ENCODE peak calls at places on chromosome 11, in four cellular contexts. W is ovary, A is NB4, C is AG10803. V is an unnamed sample.

GRCh38 chr11:64146036-64146943 is 19.6 kb downstream of the MACROD1 start:
- DNase-seq in C (peak; percentile 34), A (peak; percentile 78), W (no peak), V (peak; percentile 77)

GRCh38 chr11:134613646-134614045 is 201.6 kb upstream of the B3GAT1 start:
- DNase-seq in W (no peak), C (no peak), A (no peak), V (no peak)

GRCh38 chr11:12258451-12258850 is 118.9 kb upstream of the PARVA start:
- DNase-seq in A (no peak), C (no peak), W (no peak), V (no peak)

GRCh38 chr11:63747006-63747405 is 21.6 kb downstream of the ZFTA start:
- DNase-seq in W (no peak), A (no peak), C (peak; percentile 72), V (no peak)

GRCh38 chr11:13118194-13118593 is 109.1 kb downstream of the RASSF10 start:
- DNase-seq in C (peak; percentile 95), A (no peak), W (no peak), V (no peak)

GRCh38 chr11:96075532-96075959 is 151.6 kb upstream of the MTMR2 start:
- DNase-seq in A (no peak), W (no peak), C (no peak), V (no peak)

GRCh38 chr11:5043385-5043784 is 2.9 kb upstream of the OR52J3 start:
- DNase-seq in A (peak; percentile 30), C (peak; percentile 1), W (no peak), V (no peak)

GRCh38 chr11:2890466-2891241 is 5.1 kb upstream of the CDKN1C start:
- DNase-seq in C (no peak), A (no peak), W (peak; percentile 99), V (peak; percentile 91)

GRCh38 chr11:114025329-114025907 is 34.1 kb upstream of the ZBTB16 start:
- DNase-seq in C (no peak), A (no peak), W (no peak), V (no peak)

GRCh38 chr11:75850787-75851186 is 35.8 kb downstream of the UVRAG start:
- DNase-seq in C (no peak), W (no peak), A (peak; percentile 38), V (no peak)

GRCh38 chr11:46918087-46918751 is at the start of gene LRP4:
- DNase-seq in A (peak; percentile 57), C (no peak), W (peak; percentile 70), V (no peak)

GRCh38 chr11:69524291-69524882 is 42.9 kb downstream of the LINC01488 start:
- DNase-seq in W (peak; percentile 13), C (peak; percentile 65), A (peak; percentile 62), V (peak; percentile 56)

GRCh38 chr11:107859459-107860239 is 1.1 kb upstream of the SLC35F2 start:
- DNase-seq in A (peak; percentile 50), W (peak; percentile 43), C (peak; percentile 38), V (no peak)

GRCh38 chr11:68806931-68807844 is 34.5 kb downstream of the CPT1A start:
- DNase-seq in C (peak; percentile 69), A (no peak), W (no peak), V (no peak)

GRCh38 chr11:82936261-82936660 is 34.7 kb downstream of the DDIAS start:
- DNase-seq in C (no peak), W (no peak), A (no peak), V (no peak)

GRCh38 chr11:17649696-17650600 is 69.4 kb upstream of the MYOD1 start:
- DNase-seq in C (peak; percentile 13), W (no peak), A (peak; percentile 80), V (no peak)

GRCh38 chr11:22976146-22976545 is 115.9 kb upstream of the CCDC179 start:
- DNase-seq in C (peak; percentile 3), W (no peak), A (peak; percentile 79), V (no peak)

GRCh38 chr11:13667245-13667644 is 1.2 kb upstream of the FAR1 start:
- DNase-seq in W (no peak), C (peak; percentile 77), A (no peak), V (no peak)

GRCh38 chr11:114284021-114284420 is 12.2 kb upstream of the NNMT start:
- DNase-seq in W (no peak), A (no peak), C (peak; percentile 36), V (no peak)

GRCh38 chr11:93089474-93090102 is 108.2 kb downstream of the SLC36A4 start:
- DNase-seq in W (no peak), A (peak; percentile 69), C (peak; percentile 53), V (no peak)

GRCh38 chr11:128528294-128528693 is 59.1 kb downstream of the ETS1 start:
- DNase-seq in W (no peak), C (no peak), A (no peak), V (no peak)

GRCh38 chr11:89327885-89328284 is 150.2 kb downstream of the TYR start:
- DNase-seq in A (no peak), C (no peak), W (no peak), V (no peak)

GRCh38 chr11:87263979-87264378 is 226.2 kb downstream of the TMEM135 start:
- DNase-seq in A (no peak), C (no peak), W (no peak), V (no peak)

GRCh38 chr11:31798057-31799035 is 12.8 kb downstream of the PAX6 start:
- DNase-seq in W (no peak), C (no peak), A (no peak), V (no peak)
- TF ChIP-seq CTCF in W (no peak), C (peak; percentile 27), A (no peak), V (no peak)

DNA sequence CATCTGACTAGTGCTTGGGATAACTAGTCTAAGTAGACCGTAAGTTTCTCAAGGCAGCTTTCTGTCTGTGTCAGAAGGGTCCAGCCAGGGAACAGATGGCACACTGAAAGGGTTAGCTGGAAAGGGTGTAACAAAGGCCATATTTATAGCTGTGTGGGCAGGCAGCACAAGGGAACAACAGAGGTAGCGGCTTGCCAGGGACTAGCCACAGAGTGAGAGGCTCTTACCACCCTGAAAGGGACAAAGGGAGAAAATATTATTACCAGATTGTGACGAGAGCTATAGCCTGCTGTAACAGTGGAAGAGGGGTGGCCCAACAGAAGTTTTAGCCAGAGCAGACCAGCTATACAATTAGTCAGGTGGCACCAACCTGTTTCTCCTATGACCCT is 129.4 kb downstream of the CCDC34 start:
- DNase-seq in W (no peak), C (peak; percentile 55), A (peak; percentile 65), V (no peak)
- H3K4me3 ChIP-seq in W (no peak overlapping the region), C (peak overlapping the region; percentile 47), A (peak overlapping the region; percentile 68), V (no peak overlapping the region)

GRCh38 chr11:117942255-117942654 is 13.1 kb upstream of the TMPRSS13 start:
- DNase-seq in C (no peak), A (no peak), W (no peak), V (no peak)

GRCh38 chr11:117946196-117946841 is 17.1 kb upstream of the TMPRSS13 start:
- DNase-seq in C (no peak), A (no peak), W (no peak), V (no peak)

GRCh38 chr11:117944554-117944953 is 15.4 kb upstream of the TMPRSS13 start:
- DNase-seq in C (no peak), A (no peak), W (no peak), V (no peak)

GRCh38 chr11:117946842-117947526 is 17.8 kb upstream of the TMPRSS13 start:
- DNase-seq in C (peak; percentile 88), A (peak; percentile 87), W (peak; percentile 94), V (peak; percentile 92)

DNA sequence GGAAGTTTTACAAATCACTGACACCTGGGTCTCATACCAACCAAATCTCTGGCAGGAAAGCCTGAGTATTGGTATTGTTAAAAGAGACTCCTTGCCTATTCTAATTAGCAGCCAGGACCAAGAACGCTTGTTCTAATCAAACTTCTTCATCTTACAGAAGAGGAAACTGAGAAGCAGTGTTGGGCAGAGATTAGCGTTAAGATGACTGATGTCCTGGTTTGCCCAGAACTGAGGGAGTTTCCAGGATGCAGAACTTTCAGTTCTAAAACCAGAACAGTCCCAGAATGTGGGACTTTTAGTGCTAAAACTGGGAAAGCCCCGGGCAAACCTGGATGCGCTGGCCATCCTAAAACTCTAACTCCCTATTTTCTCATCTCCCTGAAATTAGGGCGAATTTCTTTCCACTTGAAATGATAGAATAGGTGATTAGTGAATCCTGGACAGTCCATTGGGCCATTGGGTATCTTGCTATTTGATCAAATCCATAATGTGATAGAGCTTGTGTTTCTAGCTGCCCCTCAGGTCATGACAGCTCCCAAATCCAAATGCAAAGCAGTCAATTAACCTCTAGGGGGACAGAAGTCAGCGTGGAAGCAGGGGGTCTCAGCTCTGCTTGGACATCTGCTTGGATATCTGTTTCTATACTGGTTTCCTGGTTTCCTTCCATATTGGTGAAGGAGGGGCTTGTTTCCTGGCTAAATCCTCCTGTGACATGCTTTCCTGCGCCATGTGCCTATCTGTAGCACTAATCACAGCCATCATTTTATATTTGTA is 16.0 kb upstream of the TMPRSS13 start:
- DNase-seq in W (no peak), C (no peak), A (no peak), V (no peak)
- TF ChIP-seq CTCF in W (no peak), C (no peak), A (peak; percentile 40), V (peak; percentile 12)

GRCh38 chr11:67268684-67269268 is 2.5 kb downstream of the GRK2 start:
- DNase-seq in W (peak; percentile 30), C (no peak), A (no peak), V (peak; percentile 63)
- H3K4me3 ChIP-seq in W (no peak overlapping the region), C (no peak overlapping the region), A (peak overlapping the region; percentile 89), V (peak overlapping the region; percentile 93)

GRCh38 chr11:61380914-61381313 is 11.5 kb upstream of the TMEM216 start:
- DNase-seq in A (no peak), C (no peak), W (no peak), V (no peak)

GRCh38 chr11:61378713-61379313 is 13.6 kb upstream of the TMEM216 start:
- DNase-seq in A (peak; percentile 95), W (no peak), C (peak; percentile 98), V (peak; percentile 7)

GRCh38 chr11:61390161-61390560 is 2.2 kb upstream of the TMEM216 start:
- DNase-seq in C (peak; percentile 14), W (no peak), A (peak; percentile 49), V (no peak)

GRCh38 chr11:61384271-61385242 is 7.8 kb upstream of the TMEM216 start:
- DNase-seq in A (peak; percentile 77), C (no peak), W (no peak), V (peak; percentile 36)
- TF ChIP-seq CTCF in A (peak; percentile 66), C (peak; percentile 38), W (no peak), V (no peak)

DNA sequence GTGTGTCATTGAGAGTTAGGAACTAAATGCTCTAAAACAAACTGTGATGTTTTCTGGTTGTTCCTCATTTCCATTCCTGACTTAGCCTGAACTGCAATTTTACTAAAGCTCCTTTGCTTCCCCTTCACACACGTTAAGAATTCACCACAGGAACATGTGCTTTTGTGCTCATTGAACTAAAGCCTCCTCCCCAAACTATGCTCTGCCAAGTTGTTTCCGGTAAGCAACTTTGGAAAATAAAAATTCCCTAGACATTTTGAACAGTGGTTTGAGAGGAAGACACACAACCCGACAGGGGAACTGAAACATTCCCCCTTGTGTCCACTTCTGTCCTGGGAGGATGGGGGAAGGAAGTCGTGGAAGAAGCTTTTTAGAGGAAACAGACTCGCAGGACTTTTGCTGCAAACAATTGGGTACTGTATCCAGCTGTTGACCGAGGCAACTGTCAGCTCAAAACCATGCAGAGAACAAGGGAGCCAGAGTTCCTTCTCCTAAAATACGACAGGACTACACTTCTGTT is 66.9 kb downstream of the GAB2 start:
- DNase-seq in W (no peak), A (peak; percentile 90), C (peak; percentile 61), V (no peak)
- H3K4me3 ChIP-seq in W (no peak overlapping the region), A (peak overlapping the region; percentile 62), C (peak overlapping the region; percentile 32), V (peak overlapping the region; percentile 25)